ENCODE peak calls at places on chromosomes 6 and 20, in four cellular contexts. C is endothelial cell of umbilical vein, N is A549, W is K562. M is an unnamed sample.

GRCh38 chr6:117352466-117353081 is 73.2 kb downstream of the ROS1 start:
- DNase-seq in C (peak; percentile 2), W (no peak), N (peak; percentile 36), M (peak; percentile 20)

GRCh38 chr20:60087563-60088105 is 129.4 kb downstream of the CDH26 start:
- DNase-seq in C (no peak), W (no peak), N (peak; percentile 27), M (peak; percentile 39)

GRCh38 chr6:44452725-44453124 is 65.2 kb downstream of the CDC5L start:
- DNase-seq in C (peak; percentile 20), W (no peak), N (peak; percentile 61), M (no peak)

GRCh38 chr6:104525677-104526322 is 333.9 kb downstream of the HACE1 start:
- DNase-seq in C (peak; percentile 82), W (peak; percentile 90), N (peak; percentile 69), M (peak; percentile 81)

GRCh38 chr20:58710481-58711265 is 18.1 kb downstream of the NPEPL1 start:
- DNase-seq in C (no peak), W (no peak), N (no peak), M (peak; percentile 2)

GRCh38 chr20:18632196-18632789 is 44.4 kb downstream of the DTD1 start:
- DNase-seq in C (peak; percentile 49), W (peak; percentile 50), N (peak; percentile 70), M (peak; percentile 76)

GRCh38 chr6:24274441-24275083 is 83.3 kb downstream of the DCDC2 start:
- DNase-seq in N (peak; percentile 7), W (peak; percentile 19), C (peak; percentile 10), M (peak; percentile 23)

GRCh38 chr20:58378704-58379103 is 10.3 kb upstream of the VAPB start:
- DNase-seq in N (no peak), W (no peak), C (no peak), M (no peak)

GRCh38 chr20:41717464-41717863 is 99.3 kb upstream of the CHD6 start:
- DNase-seq in N (no peak), W (no peak), C (no peak), M (no peak)

GRCh38 chr6:35357671-35358070 is 15.3 kb downstream of the PPARD start:
- DNase-seq in W (no peak), N (no peak), C (no peak), M (no peak)

GRCh38 chr6:66496659-66497058 is 789.6 kb upstream of the EYS start:
- DNase-seq in C (no peak), W (peak; percentile 7), N (peak; percentile 28), M (peak; percentile 51)

GRCh38 chr20:11168026-11168425 is 494.2 kb upstream of the JAG1 start:
- DNase-seq in C (no peak), W (no peak), N (peak; percentile 25), M (no peak)

GRCh38 chr20:4147319-4147718 is 132.0 kb upstream of the RNF24 start:
- DNase-seq in W (no peak), C (no peak), N (no peak), M (no peak)

GRCh38 chr6:90095145-90095544 is 200.9 kb downstream of the GJA10 start:
- DNase-seq in N (no peak), C (no peak), W (no peak), M (no peak)

GRCh38 chr6:154479388-154480143 is 30.9 kb downstream of the CNKSR3 start:
- DNase-seq in C (peak; percentile 60), N (no peak), W (no peak), M (no peak)

GRCh38 chr20:17835941-17836861 is 132.4 kb downstream of the SNX5 start:
- DNase-seq in C (peak; percentile 29), N (peak; percentile 21), W (no peak), M (no peak)

GRCh38 chr20:53786071-53786444 is 192.4 kb upstream of the ZNF217 start:
- DNase-seq in C (no peak), W (no peak), N (no peak), M (no peak)

GRCh38 chr6:7979831-7980230 is 69.2 kb upstream of the TXNDC5 start:
- DNase-seq in W (no peak), N (no peak), C (no peak), M (no peak)

GRCh38 chr6:56297022-56297995 is 49.9 kb upstream of the COL21A1 start:
- DNase-seq in C (peak; percentile 39), W (no peak), N (no peak), M (no peak)

GRCh38 chr6:161963634-161964244 is 689.9 kb upstream of the AGPAT4 start:
- DNase-seq in W (no peak), N (no peak), C (no peak), M (no peak)

GRCh38 chr20:58980711-58981563 is at the start of gene NELFCD:
- DNase-seq in W (peak; percentile 99), C (peak; percentile 79), N (peak; percentile 90), M (peak; percentile 86)

GRCh38 chr6:91572855-91573254 is 986.0 kb upstream of the MAP3K7 start:
- DNase-seq in N (no peak), W (no peak), C (no peak), M (no peak)

GRCh38 chr20:11766961-11767360 is 150.7 kb upstream of the BTBD3 start:
- DNase-seq in C (no peak), N (no peak), W (no peak), M (no peak)

GRCh38 chr6:116190550-116190949 is 63.3 kb downstream of the TSPYL4 start:
- DNase-seq in C (no peak), N (no peak), W (no peak), M (no peak)

GRCh38 chr6:111972714-111973678 is 80.9 kb upstream of the CCN6 start:
- DNase-seq in W (no peak), N (peak; percentile 19), C (peak; percentile 90), M (peak; percentile 68)

GRCh38 chr20:25461766-25462165 is 54.3 kb downstream of the GINS1 start:
- DNase-seq in C (no peak), W (no peak), N (no peak), M (peak; percentile 30)

GRCh38 chr6:139577991-139578604 is 203.7 kb upstream of the CITED2 start:
- DNase-seq in N (no peak), W (no peak), C (no peak), M (no peak)

GRCh38 chr6:143962644-143962929 is 45.5 kb downstream of the PLAGL1 start:
- DNase-seq in N (no peak), W (no peak), C (peak; percentile 49), M (no peak)

GRCh38 chr20:42027746-42028268 is 409.6 kb upstream of the CHD6 start:
- DNase-seq in N (no peak), C (no peak), W (no peak), M (peak; percentile 6)

GRCh38 chr6:26520088-26520839 is 17.9 kb upstream of the HMGN4 start:
- DNase-seq in N (no peak), W (no peak), C (peak; percentile 75), M (no peak)

GRCh38 chr20:5397418-5397817 is 80.7 kb upstream of the PROKR2 start:
- DNase-seq in N (no peak), W (no peak), C (no peak), M (no peak)

GRCh38 chr6:5190467-5190866 is 70.3 kb downstream of the LYRM4 start:
- DNase-seq in N (peak; percentile 60), W (no peak), C (peak; percentile 88), M (peak; percentile 28)

GRCh38 chr6:167350731-167351655 is 26.1 kb downstream of the TTLL2 start:
- DNase-seq in W (peak; percentile 66), N (peak; percentile 76), C (peak; percentile 76), M (peak; percentile 56)

GRCh38 chr6:38755874-38756273 is 40.8 kb downstream of the DNAH8 start:
- DNase-seq in N (no peak), C (peak; percentile 12), W (no peak), M (no peak)

GRCh38 chr6:14282326-14282725 is 164.8 kb downstream of the CD83 start:
- DNase-seq in N (no peak), C (no peak), W (no peak), M (no peak)

GRCh38 chr6:168181316-168181715 is 102.3 kb upstream of the FRMD1 start:
- DNase-seq in C (no peak), W (no peak), N (no peak), M (no peak)

GRCh38 chr6:11143394-11144371 is 32.2 kb upstream of the ERVFRD-1 start:
- DNase-seq in W (peak; percentile 76), N (peak; percentile 93), C (no peak), M (peak; percentile 96)

GRCh38 chr6:28734443-28734959 is 189.3 kb downstream of the TRIM27 start:
- DNase-seq in W (peak; percentile 13), C (no peak), N (no peak), M (no peak)
- H3K4me3 ChIP-seq in W (peak overlapping the region; percentile 65), C (no peak overlapping the region), N (peak overlapping the region; percentile 49), M (no peak overlapping the region)

DNA sequence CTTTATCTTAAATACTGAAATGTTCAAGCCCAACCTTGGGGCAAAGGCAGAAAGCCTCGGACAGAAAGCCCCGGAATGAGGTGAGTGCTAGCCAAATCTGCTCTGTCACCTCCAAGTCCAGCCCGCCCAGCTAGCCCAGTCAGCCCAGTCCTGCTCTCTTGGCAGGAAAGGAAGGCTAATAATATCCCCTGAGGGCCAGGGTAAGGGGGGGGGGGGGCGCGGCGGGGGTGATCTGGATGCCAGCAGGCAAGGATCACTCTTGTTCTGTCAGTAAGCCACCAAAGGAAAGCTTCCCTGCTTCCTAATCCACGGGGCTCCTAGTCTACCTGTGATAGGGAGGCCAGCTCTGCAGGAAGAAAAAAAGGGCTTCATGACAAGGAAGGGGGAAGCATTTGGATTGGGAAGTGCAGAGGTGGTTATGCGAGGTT is 1.1 kb downstream of the NDRG3 start:
- DNase-seq in N (no peak), C (no peak), W (peak; percentile 24), M (no peak)
- TF ChIP-seq MYC in N (no peak), C (no peak), W (no peak), M (no peak)

GRCh38 chr20:48697845-48698491 is 129.8 kb downstream of the PREX1 start:
- DNase-seq in W (no peak), N (peak; percentile 56), C (peak; percentile 20), M (no peak)
- TF ChIP-seq MAX in W (no peak), N (no peak), C (no peak), M (no peak)

GRCh38 chr6:160667854-160668481 is 3.9 kb upstream of the LPA start:
- DNase-seq in W (peak; percentile 70), C (no peak), N (peak; percentile 53), M (peak; percentile 59)

GRCh38 chr6:160659562-160659961 is 4.5 kb downstream of the LPA start:
- DNase-seq in N (no peak), C (no peak), W (no peak), M (no peak)

GRCh38 chr6:160668589-160668988 is 4.5 kb upstream of the LPA start:
- DNase-seq in C (no peak), W (no peak), N (no peak), M (no peak)

GRCh38 chr6:160661129-160661723 is 2.8 kb downstream of the LPA start:
- DNase-seq in N (no peak), C (no peak), W (no peak), M (no peak)

DNA sequence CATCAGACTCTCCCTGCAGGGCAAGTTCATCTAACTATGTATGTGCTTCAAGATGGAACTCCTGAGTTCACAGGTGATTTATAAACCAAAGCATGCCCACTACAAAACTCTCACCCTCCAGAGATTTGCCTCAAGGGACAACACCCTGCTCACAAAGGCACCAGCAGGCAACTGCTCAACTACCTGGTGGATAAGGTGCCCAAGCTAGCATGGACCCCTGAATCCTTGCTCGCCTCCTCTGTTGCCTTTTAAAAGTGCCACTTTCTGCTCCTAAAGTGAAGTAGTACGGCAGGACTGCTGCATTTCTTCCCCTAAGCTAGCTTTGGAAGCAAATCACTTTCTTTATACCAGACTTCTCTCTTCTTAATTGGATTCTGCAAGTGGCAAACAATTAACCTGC is 1.2 kb downstream of the LPA start:
- DNase-seq in C (no peak), W (no peak), N (no peak), M (no peak)
- H3K4me3 ChIP-seq in C (no peak overlapping the region), W (no peak overlapping the region), N (no peak overlapping the region), M (no peak overlapping the region)